ENCODE peak calls at places on chromosomes 2 and 18, in four cellular contexts. One of them, this sample, is unnamed.

GRCh38 chr2:129758461-129759185 is 220.8 kb upstream of the RAB6C start:
- DNase-seq in caudate nucleus: peak; percentile 11
- DNase-seq in stimulated activated CD8-positive, alpha-beta memory T cell treated with anti-CD3 and anti-CD28 coated beads, Interleukin-2, amount 100 ng/mL, for 1 hour: no peak
- DNase-seq in Daoy: no peak
- DNase-seq in this sample: no peak

GRCh38 chr2:108364676-108365297 is 13.0 kb upstream of the SULT1C4 start:
- DNase-seq in caudate nucleus: no peak
- DNase-seq in stimulated activated CD8-positive, alpha-beta memory T cell treated with anti-CD3 and anti-CD28 coated beads, Interleukin-2, amount 100 ng/mL, for 1 hour: no peak
- DNase-seq in Daoy: no peak
- DNase-seq in this sample: no peak

GRCh38 chr18:7877609-7878008 is 310.5 kb downstream of the PTPRM start:
- DNase-seq in caudate nucleus: no peak
- DNase-seq in stimulated activated CD8-positive, alpha-beta memory T cell treated with anti-CD3 and anti-CD28 coated beads, Interleukin-2, amount 100 ng/mL, for 1 hour: no peak
- DNase-seq in Daoy: no peak
- DNase-seq in this sample: no peak

GRCh38 chr2:226213717-226214116 is 585.9 kb downstream of the IRS1 start:
- DNase-seq in caudate nucleus: no peak
- DNase-seq in stimulated activated CD8-positive, alpha-beta memory T cell treated with anti-CD3 and anti-CD28 coated beads, Interleukin-2, amount 100 ng/mL, for 1 hour: no peak
- DNase-seq in Daoy: peak; percentile 4
- DNase-seq in this sample: no peak

GRCh38 chr2:200262047-200262446 is 44.4 kb upstream of the SPATS2L start:
- DNase-seq in caudate nucleus: no peak
- DNase-seq in stimulated activated CD8-positive, alpha-beta memory T cell treated with anti-CD3 and anti-CD28 coated beads, Interleukin-2, amount 100 ng/mL, for 1 hour: no peak
- DNase-seq in Daoy: no peak
- DNase-seq in this sample: no peak

GRCh38 chr2:218927876-218928275 is 31.6 kb upstream of the CDK5R2 start:
- DNase-seq in caudate nucleus: no peak
- DNase-seq in stimulated activated CD8-positive, alpha-beta memory T cell treated with anti-CD3 and anti-CD28 coated beads, Interleukin-2, amount 100 ng/mL, for 1 hour: no peak
- DNase-seq in Daoy: no peak
- DNase-seq in this sample: no peak

GRCh38 chr18:68791801-68792200 is 6.1 kb upstream of the CCDC102B start:
- DNase-seq in caudate nucleus: no peak
- DNase-seq in stimulated activated CD8-positive, alpha-beta memory T cell treated with anti-CD3 and anti-CD28 coated beads, Interleukin-2, amount 100 ng/mL, for 1 hour: no peak
- DNase-seq in Daoy: no peak
- DNase-seq in this sample: no peak

GRCh38 chr18:48376406-48376805 is 32.8 kb downstream of the ZBTB7C start:
- DNase-seq in caudate nucleus: no peak
- DNase-seq in stimulated activated CD8-positive, alpha-beta memory T cell treated with anti-CD3 and anti-CD28 coated beads, Interleukin-2, amount 100 ng/mL, for 1 hour: no peak
- DNase-seq in Daoy: no peak
- DNase-seq in this sample: no peak

GRCh38 chr18:49527631-49528327 is 34.1 kb upstream of the LIPG start:
- DNase-seq in caudate nucleus: no peak
- DNase-seq in stimulated activated CD8-positive, alpha-beta memory T cell treated with anti-CD3 and anti-CD28 coated beads, Interleukin-2, amount 100 ng/mL, for 1 hour: no peak
- DNase-seq in Daoy: no peak
- DNase-seq in this sample: no peak

GRCh38 chr2:236417150-236417549 is 152.5 kb upstream of the ACKR3 start:
- DNase-seq in caudate nucleus: no peak
- DNase-seq in stimulated activated CD8-positive, alpha-beta memory T cell treated with anti-CD3 and anti-CD28 coated beads, Interleukin-2, amount 100 ng/mL, for 1 hour: no peak
- DNase-seq in Daoy: no peak
- DNase-seq in this sample: no peak

GRCh38 chr2:31688282-31688681 is 107.5 kb upstream of the SRD5A2 start:
- DNase-seq in caudate nucleus: no peak
- DNase-seq in stimulated activated CD8-positive, alpha-beta memory T cell treated with anti-CD3 and anti-CD28 coated beads, Interleukin-2, amount 100 ng/mL, for 1 hour: no peak
- DNase-seq in Daoy: no peak
- DNase-seq in this sample: no peak

GRCh38 chr2:207223051-207223450 is 57.3 kb upstream of the KLF7 start:
- DNase-seq in caudate nucleus: no peak
- DNase-seq in stimulated activated CD8-positive, alpha-beta memory T cell treated with anti-CD3 and anti-CD28 coated beads, Interleukin-2, amount 100 ng/mL, for 1 hour: no peak
- DNase-seq in Daoy: peak; percentile 90
- DNase-seq in this sample: no peak

GRCh38 chr2:1869987-1870386 is 125.7 kb upstream of the PXDN start:
- DNase-seq in caudate nucleus: no peak
- DNase-seq in stimulated activated CD8-positive, alpha-beta memory T cell treated with anti-CD3 and anti-CD28 coated beads, Interleukin-2, amount 100 ng/mL, for 1 hour: no peak
- DNase-seq in Daoy: peak; percentile 50
- DNase-seq in this sample: no peak

GRCh38 chr18:21741511-21742322 is 1.1 kb downstream of the MIB1 start:
- DNase-seq in caudate nucleus: peak; percentile 25
- DNase-seq in stimulated activated CD8-positive, alpha-beta memory T cell treated with anti-CD3 and anti-CD28 coated beads, Interleukin-2, amount 100 ng/mL, for 1 hour: no peak
- DNase-seq in Daoy: peak; percentile 27
- DNase-seq in this sample: peak; percentile 4

GRCh38 chr2:118837067-118837466 is 10.4 kb downstream of the EN1 start:
- DNase-seq in caudate nucleus: no peak
- DNase-seq in stimulated activated CD8-positive, alpha-beta memory T cell treated with anti-CD3 and anti-CD28 coated beads, Interleukin-2, amount 100 ng/mL, for 1 hour: no peak
- DNase-seq in Daoy: no peak
- DNase-seq in this sample: no peak

GRCh38 chr2:24886114-24886501 is 33.9 kb downstream of the ADCY3 start:
- DNase-seq in caudate nucleus: no peak
- DNase-seq in stimulated activated CD8-positive, alpha-beta memory T cell treated with anti-CD3 and anti-CD28 coated beads, Interleukin-2, amount 100 ng/mL, for 1 hour: no peak
- DNase-seq in Daoy: no peak
- DNase-seq in this sample: no peak

GRCh38 chr2:158966321-158966720 is 2.1 kb upstream of the TANC1 start:
- DNase-seq in caudate nucleus: no peak
- DNase-seq in stimulated activated CD8-positive, alpha-beta memory T cell treated with anti-CD3 and anti-CD28 coated beads, Interleukin-2, amount 100 ng/mL, for 1 hour: no peak
- DNase-seq in Daoy: no peak
- DNase-seq in this sample: no peak

GRCh38 chr2:183284606-183285005 is 160.4 kb downstream of the NUP35 start:
- DNase-seq in caudate nucleus: no peak
- DNase-seq in stimulated activated CD8-positive, alpha-beta memory T cell treated with anti-CD3 and anti-CD28 coated beads, Interleukin-2, amount 100 ng/mL, for 1 hour: no peak
- DNase-seq in Daoy: peak; percentile 29
- DNase-seq in this sample: no peak

GRCh38 chr2:15750433-15750814 is 158.8 kb downstream of the DDX1 start:
- DNase-seq in caudate nucleus: no peak
- DNase-seq in stimulated activated CD8-positive, alpha-beta memory T cell treated with anti-CD3 and anti-CD28 coated beads, Interleukin-2, amount 100 ng/mL, for 1 hour: no peak
- DNase-seq in Daoy: no peak
- DNase-seq in this sample: no peak

GRCh38 chr2:240966457-240966905 is 31.9 kb upstream of the SNED1 start:
- DNase-seq in caudate nucleus: no peak
- DNase-seq in stimulated activated CD8-positive, alpha-beta memory T cell treated with anti-CD3 and anti-CD28 coated beads, Interleukin-2, amount 100 ng/mL, for 1 hour: no peak
- DNase-seq in Daoy: no peak
- DNase-seq in this sample: no peak

GRCh38 chr2:155162494-155162893 is 464.0 kb downstream of the KCNJ3 start:
- DNase-seq in caudate nucleus: no peak
- DNase-seq in stimulated activated CD8-positive, alpha-beta memory T cell treated with anti-CD3 and anti-CD28 coated beads, Interleukin-2, amount 100 ng/mL, for 1 hour: no peak
- DNase-seq in Daoy: no peak
- DNase-seq in this sample: no peak

GRCh38 chr2:11222845-11223244 is 67.6 kb downstream of the SLC66A3 start:
- DNase-seq in caudate nucleus: no peak
- DNase-seq in stimulated activated CD8-positive, alpha-beta memory T cell treated with anti-CD3 and anti-CD28 coated beads, Interleukin-2, amount 100 ng/mL, for 1 hour: no peak
- DNase-seq in Daoy: no peak
- DNase-seq in this sample: no peak

GRCh38 chr2:100941646-100942240 is 60.3 kb upstream of the RPL31 start:
- DNase-seq in caudate nucleus: no peak
- DNase-seq in stimulated activated CD8-positive, alpha-beta memory T cell treated with anti-CD3 and anti-CD28 coated beads, Interleukin-2, amount 100 ng/mL, for 1 hour: no peak
- DNase-seq in Daoy: peak; percentile 26
- DNase-seq in this sample: no peak

GRCh38 chr2:60215295-60215990 is 338.0 kb downstream of the BCL11A start:
- DNase-seq in caudate nucleus: no peak
- DNase-seq in stimulated activated CD8-positive, alpha-beta memory T cell treated with anti-CD3 and anti-CD28 coated beads, Interleukin-2, amount 100 ng/mL, for 1 hour: no peak
- DNase-seq in Daoy: peak; percentile 11
- DNase-seq in this sample: no peak

GRCh38 chr2:12587729-12588522 is 128.8 kb upstream of the TRIB2 start:
- DNase-seq in caudate nucleus: no peak
- DNase-seq in stimulated activated CD8-positive, alpha-beta memory T cell treated with anti-CD3 and anti-CD28 coated beads, Interleukin-2, amount 100 ng/mL, for 1 hour: no peak
- DNase-seq in Daoy: peak; percentile 74
- DNase-seq in this sample: no peak

GRCh38 chr18:45957100-45957499 is 10.0 kb downstream of the EPG5 start:
- DNase-seq in caudate nucleus: no peak
- DNase-seq in stimulated activated CD8-positive, alpha-beta memory T cell treated with anti-CD3 and anti-CD28 coated beads, Interleukin-2, amount 100 ng/mL, for 1 hour: no peak
- DNase-seq in Daoy: no peak
- DNase-seq in this sample: no peak

GRCh38 chr2:55901322-55901721 is 22.3 kb downstream of the EFEMP1 start:
- DNase-seq in caudate nucleus: no peak
- DNase-seq in stimulated activated CD8-positive, alpha-beta memory T cell treated with anti-CD3 and anti-CD28 coated beads, Interleukin-2, amount 100 ng/mL, for 1 hour: no peak
- DNase-seq in Daoy: peak; percentile 68
- DNase-seq in this sample: no peak

GRCh38 chr2:234488913-234489451 is 7.9 kb downstream of the ARL4C start:
- DNase-seq in caudate nucleus: no peak
- DNase-seq in stimulated activated CD8-positive, alpha-beta memory T cell treated with anti-CD3 and anti-CD28 coated beads, Interleukin-2, amount 100 ng/mL, for 1 hour: peak; percentile 31
- DNase-seq in Daoy: no peak
- DNase-seq in this sample: peak; percentile 53

GRCh38 chr2:27370816-27371620 is 602 bp downstream of the SNX17 start:
- DNase-seq in caudate nucleus: no peak
- DNase-seq in stimulated activated CD8-positive, alpha-beta memory T cell treated with anti-CD3 and anti-CD28 coated beads, Interleukin-2, amount 100 ng/mL, for 1 hour: no peak
- DNase-seq in Daoy: peak; percentile 48
- DNase-seq in this sample: no peak

GRCh38 chr18:79926715-79927596 is 24.5 kb downstream of the SLC66A2 start:
- DNase-seq in caudate nucleus: no peak
- DNase-seq in stimulated activated CD8-positive, alpha-beta memory T cell treated with anti-CD3 and anti-CD28 coated beads, Interleukin-2, amount 100 ng/mL, for 1 hour: no peak
- DNase-seq in Daoy: no peak
- DNase-seq in this sample: no peak

GRCh38 chr2:121283670-121284245 is 1.2 kb downstream of the TFCP2L1 start:
- DNase-seq in caudate nucleus: no peak
- DNase-seq in stimulated activated CD8-positive, alpha-beta memory T cell treated with anti-CD3 and anti-CD28 coated beads, Interleukin-2, amount 100 ng/mL, for 1 hour: no peak
- DNase-seq in Daoy: peak; percentile 28
- DNase-seq in this sample: no peak